ENCODE peak calls at places on chromosome 13, in six cellular contexts. Y is heart left ventricle; L is stimulated activated CD4-positive, alpha-beta T cell treated with anti-CD3 and anti-CD28 coated beads, Interleukin-15, amount 100 ng/mL, for 1 hour; P is astrocyte of the spinal cord; K is psoas muscle; G is HL-60. S is an unnamed sample.

GRCh38 chr13:73218181-73218580 is 159.4 kb downstream of the KLF5 start:
- DNase-seq in K (no peak), L (no peak), G (no peak), Y (no peak), P (no peak), S (no peak)

GRCh38 chr13:40164137-40164536 is 502.3 kb downstream of the FOXO1 start:
- DNase-seq in G (no peak), Y (no peak), K (no peak), P (no peak), L (no peak), S (peak; percentile 39)

GRCh38 chr13:75399168-75399878 is 82.6 kb downstream of the TBC1D4 start:
- DNase-seq in G (no peak), Y (no peak), L (no peak), K (no peak), P (peak; percentile 68), S (no peak)

GRCh38 chr13:30129411-30129810 is 177.9 kb downstream of the KATNAL1 start:
- DNase-seq in G (no peak), Y (no peak), P (no peak), K (no peak), L (no peak), S (no peak)

GRCh38 chr13:48891586-48891985 is 84.1 kb upstream of the FNDC3A start:
- DNase-seq in L (no peak), Y (no peak), G (no peak), P (peak; percentile 74), K (no peak), S (no peak)

GRCh38 chr13:80497007-80497406 is 156.1 kb upstream of the SPRY2 start:
- DNase-seq in L (no peak), K (no peak), Y (no peak), G (no peak), P (no peak), S (no peak)

GRCh38 chr13:31172535-31172934 is 10.8 kb upstream of the HSPH1 start:
- DNase-seq in L (no peak), P (peak; percentile 78), Y (no peak), G (no peak), K (no peak), S (no peak)

GRCh38 chr13:107553838-107554237 is 661.5 kb downstream of the LIG4 start:
- DNase-seq in G (no peak), P (no peak), K (no peak), L (no peak), Y (no peak), S (no peak)

GRCh38 chr13:54029226-54029625 is 1000.6 kb downstream of the OLFM4 start:
- DNase-seq in P (peak; percentile 89), Y (no peak), G (peak; percentile 94), L (no peak), K (no peak), S (no peak)

GRCh38 chr13:75418997-75419396 is 63.0 kb downstream of the TBC1D4 start:
- DNase-seq in L (no peak), P (no peak), G (peak; percentile 30), Y (no peak), K (no peak), S (no peak)

GRCh38 chr13:24286624-24287023 is 22.8 kb upstream of the C1QTNF9 start:
- DNase-seq in P (no peak), G (no peak), L (no peak), Y (no peak), K (no peak), S (no peak)

GRCh38 chr13:95834134-95834765 is 157.3 kb downstream of the DNAJC3 start:
- DNase-seq in G (peak; percentile 77), Y (peak; percentile 42), L (peak; percentile 44), P (peak; percentile 66), K (peak; percentile 39), S (peak; percentile 68)

GRCh38 chr13:48160879-48161278 is 66.0 kb upstream of the MED4 start:
- DNase-seq in P (peak; percentile 34), L (no peak), K (peak; percentile 47), G (no peak), Y (peak; percentile 40), S (peak; percentile 67)

GRCh38 chr13:108789476-108789875 is 160.1 kb downstream of the MYO16 start:
- DNase-seq in P (no peak), G (no peak), K (no peak), Y (no peak), L (no peak), S (no peak)

GRCh38 chr13:114264886-114265611 is 16.4 kb upstream of the UPF3A start:
- DNase-seq in L (no peak), K (no peak), Y (no peak), P (peak; percentile 78), G (no peak), S (no peak)

GRCh38 chr13:35797946-35798345 is 321.5 kb upstream of the MAB21L1 start:
- DNase-seq in L (no peak), Y (no peak), G (no peak), K (no peak), P (no peak), S (no peak)

GRCh38 chr13:51243832-51244231 is 21.6 kb downstream of the FAM124A start:
- DNase-seq in Y (no peak), L (no peak), P (no peak), K (no peak), G (no peak), S (no peak)

GRCh38 chr13:76852991-76853390 is 33.2 kb downstream of the KCTD12 start:
- DNase-seq in L (no peak), P (peak; percentile 36), G (no peak), K (no peak), Y (no peak), S (no peak)

GRCh38 chr13:114334305-114335053 is 20.2 kb downstream of the CHAMP1 start:
- DNase-seq in P (no peak), L (no peak), Y (no peak), G (no peak), K (no peak), S (no peak)

GRCh38 chr13:94778585-94778984 is 66.2 kb upstream of the SOX21 start:
- DNase-seq in Y (no peak), K (no peak), P (no peak), L (no peak), G (no peak), S (no peak)

GRCh38 chr13:89514534-89515312 is 1832.8 kb upstream of the MIR17HG start:
- DNase-seq in Y (no peak), K (no peak), L (no peak), G (no peak), P (peak; percentile 73), S (no peak)

GRCh38 chr13:52832268-52832667 is 16.2 kb downstream of the PCDH8 start:
- DNase-seq in P (no peak), K (no peak), L (no peak), G (no peak), Y (no peak), S (no peak)

GRCh38 chr13:98997738-98998641 is 20.1 kb upstream of the DOCK9 start:
- DNase-seq in K (peak; percentile 18), P (peak; percentile 38), G (no peak), Y (no peak), L (no peak), S (no peak)

GRCh38 chr13:35139591-35139990 is 197.5 kb downstream of the NBEA start:
- DNase-seq in Y (no peak), G (no peak), K (no peak), P (peak; percentile 74), L (no peak), S (no peak)

GRCh38 chr13:35818577-35819165 is 312.5 kb downstream of the DCLK1 start:
- DNase-seq in K (no peak), G (no peak), P (peak; percentile 55), Y (no peak), L (no peak), S (no peak)

GRCh38 chr13:20174656-20175405 is 14.0 kb upstream of the GJA3 start:
- DNase-seq in P (peak; percentile 89), G (peak; percentile 51), K (peak; percentile 77), Y (peak; percentile 82), L (peak; percentile 58), S (peak; percentile 82)

GRCh38 chr13:25473864-25474263 is 102.1 kb downstream of the ATP8A2 start:
- DNase-seq in G (no peak), K (no peak), Y (no peak), L (no peak), P (no peak), S (no peak)

GRCh38 chr13:113378825-113379224 is 14.9 kb upstream of the GRTP1 start:
- DNase-seq in K (no peak), Y (no peak), G (no peak), P (no peak), L (no peak), S (peak; percentile 54)

GRCh38 chr13:60642552-60642951 is 245.5 kb downstream of the TDRD3 start:
- DNase-seq in L (no peak), G (no peak), K (no peak), Y (no peak), P (no peak), S (no peak)

GRCh38 chr13:32938907-32939306 is 77.3 kb upstream of the KL start:
- DNase-seq in L (no peak), K (no peak), P (peak; percentile 8), Y (no peak), G (no peak), S (no peak)

GRCh38 chr13:113060557-113061270 is 44.9 kb upstream of the F7 start:
- DNase-seq in Y (no peak), P (no peak), G (no peak), L (no peak), K (no peak), S (no peak)

GRCh38 chr13:66532845-66533244 is 697.3 kb downstream of the PCDH9 start:
- DNase-seq in Y (no peak), G (no peak), L (no peak), K (no peak), P (no peak), S (no peak)

GRCh38 chr13:77048592-77048991 is 21.6 kb upstream of the FBXL3 start:
- DNase-seq in G (peak; percentile 67), K (no peak), Y (no peak), P (no peak), L (no peak), S (no peak)

GRCh38 chr13:73065665-73066350 is 7.0 kb downstream of the KLF5 start:
- DNase-seq in P (no peak), L (no peak), K (no peak), Y (no peak), G (no peak), S (no peak)

GRCh38 chr13:79782541-79783216 is 301.7 kb downstream of the NDFIP2 start:
- DNase-seq in K (peak; percentile 25), P (peak; percentile 80), Y (peak; percentile 82), G (no peak), L (no peak), S (no peak)

GRCh38 chr13:101514695-101515275 is 62.3 kb downstream of the ITGBL1 start:
- DNase-seq in G (no peak), P (peak; percentile 83), K (no peak), L (no peak), Y (no peak), S (peak; percentile 33)

GRCh38 chr13:23915308-23915707 is 18.0 kb upstream of the C1QTNF9B start:
- DNase-seq in P (no peak), L (no peak), Y (no peak), G (no peak), K (no peak), S (no peak)

S was measured in tibial artery.